ENCODE peak calls at places on chromosomes 2 and 18, in six cellular contexts. F, O, I, R, S and X are unnamed samples.
A peak's percentile ranks its signal among the peaks of the same experiment; 100 is the strongest.

GRCh38 chr2:120516323-120517314 is 170.7 kb downstream of the INHBB start:
- DNase-seq in F (no peak), O (no peak), I (peak; percentile 37), R (no peak), S (no peak), X (no peak)

GRCh38 chr18:11320981-11321380 is 171.6 kb upstream of the PIEZO2 start:
- DNase-seq in F (no peak), O (no peak), I (peak; percentile 49), R (no peak), S (no peak), X (no peak)

GRCh38 chr2:165193178-165193777 is 10.6 kb downstream of the SCN3A start:
- DNase-seq in F (no peak), O (no peak), I (no peak), R (peak; percentile 8), S (no peak), X (no peak)

GRCh38 chr2:111122631-111123421 is 2.1 kb downstream of the BCL2L11 start:
- DNase-seq in F (peak; percentile 87), O (peak; percentile 87), I (peak; percentile 93), R (peak; percentile 24), S (peak; percentile 94), X (peak; percentile 86)

GRCh38 chr2:97688062-97688827 is 18.7 kb downstream of the C2orf92 start:
- DNase-seq in F (no peak), O (no peak), I (no peak), R (no peak), S (no peak), X (no peak)

GRCh38 chr2:105373895-105374401 is 24.9 kb downstream of the FHL2 start:
- DNase-seq in F (no peak), O (no peak), I (no peak), R (peak; percentile 74), S (no peak), X (no peak)

GRCh38 chr2:188517549-188518255 is 226.0 kb downstream of the GULP1 start:
- DNase-seq in F (peak; percentile 48), O (no peak), I (no peak), R (no peak), S (peak; percentile 37), X (no peak)

GRCh38 chr2:161273038-161273760 is 35.0 kb upstream of the PSMD14 start:
- DNase-seq in F (peak; percentile 79), O (no peak), I (peak; percentile 84), R (peak; percentile 39), S (peak; percentile 83), X (no peak)

GRCh38 chr2:8819194-8819593 is 18.2 kb downstream of the KIDINS220 start:
- DNase-seq in F (no peak), O (no peak), I (peak; percentile 18), R (no peak), S (no peak), X (no peak)

GRCh38 chr18:39453356-39453755 is 1887.8 kb upstream of the CELF4 start:
- DNase-seq in F (no peak), O (no peak), I (peak; percentile 3), R (no peak), S (no peak), X (no peak)

GRCh38 chr2:1625281-1626001 is 118.9 kb downstream of the PXDN start:
- DNase-seq in F (peak; percentile 50), O (peak; percentile 39), I (peak; percentile 81), R (no peak), S (peak; percentile 83), X (no peak)

GRCh38 chr18:2883137-2883671 is 36.4 kb downstream of the EMILIN2 start:
- DNase-seq in F (no peak), O (no peak), I (no peak), R (peak; percentile 63), S (no peak), X (no peak)

GRCh38 chr2:219104107-219105050 is 43.7 kb upstream of the IHH start:
- DNase-seq in F (no peak), O (no peak), I (peak; percentile 43), R (peak; percentile 60), S (peak; percentile 67), X (no peak)

GRCh38 chr18:35282353-35282752 is 7.7 kb downstream of the ZSCAN30 start:
- DNase-seq in F (no peak), O (no peak), I (peak; percentile 81), R (no peak), S (no peak), X (no peak)

GRCh38 chr2:7146151-7146550 is 228.9 kb downstream of the RNF144A start:
- DNase-seq in F (no peak), O (no peak), I (no peak), R (no peak), S (no peak), X (no peak)

GRCh38 chr2:95051636-95052035 is 26.1 kb downstream of the MAL start:
- DNase-seq in F (no peak), O (no peak), I (no peak), R (no peak), S (no peak), X (no peak)

GRCh38 chr2:174717273-174717672 is 47.0 kb downstream of the CHRNA1 start:
- DNase-seq in F (no peak), O (no peak), I (no peak), R (no peak), S (no peak), X (no peak)

GRCh38 chr18:61608306-61608705 is 275.1 kb downstream of the CDH20 start:
- DNase-seq in F (no peak), O (no peak), I (no peak), R (no peak), S (no peak), X (no peak)

GRCh38 chr2:150572961-150573395 is 85.5 kb upstream of the RND3 start:
- DNase-seq in F (no peak), O (no peak), I (no peak), R (peak; percentile 9), S (no peak), X (no peak)

GRCh38 chr2:1539973-1540372 is 126.7 kb downstream of the TPO start:
- DNase-seq in F (no peak), O (no peak), I (no peak), R (no peak), S (no peak), X (no peak)

GRCh38 chr2:186603208-186603765 is 13.4 kb downstream of the ITGAV start:
- DNase-seq in F (no peak), O (no peak), I (peak; percentile 32), R (no peak), S (no peak), X (no peak)

GRCh38 chr2:172350844-172351480 is 76.4 kb upstream of the ITGA6 start:
- DNase-seq in F (no peak), O (peak; percentile 70), I (no peak), R (no peak), S (no peak), X (peak; percentile 94)

GRCh38 chr2:127277028-127277427 is 16.9 kb downstream of the ERCC3 start:
- DNase-seq in F (no peak), O (no peak), I (no peak), R (peak; percentile 38), S (no peak), X (no peak)

GRCh38 chr2:217996345-217996744 is 6.5 kb downstream of the TNS1 start:
- DNase-seq in F (no peak), O (peak; percentile 63), I (peak; percentile 90), R (no peak), S (no peak), X (peak; percentile 37)

GRCh38 chr2:241389697-241390096 is 33.6 kb downstream of the FARP2 start:
- DNase-seq in F (no peak), O (no peak), I (no peak), R (no peak), S (no peak), X (no peak)

GRCh38 chr18:58135806-58136331 is 91.8 kb downstream of the NEDD4L start:
- DNase-seq in F (peak; percentile 68), O (no peak), I (peak; percentile 77), R (peak; percentile 79), S (peak; percentile 80), X (no peak)

GRCh38 chr18:29157057-29157780 is 980.3 kb upstream of the CDH2 start:
- DNase-seq in F (no peak), O (no peak), I (no peak), R (no peak), S (no peak), X (no peak)

GRCh38 chr2:237904806-237905599 is 45.6 kb downstream of the RAMP1 start:
- DNase-seq in F (no peak), O (peak; percentile 77), I (peak; percentile 87), R (no peak), S (no peak), X (peak; percentile 61)

GRCh38 chr2:232980683-232981082 is 32.4 kb downstream of the NGEF start:
- DNase-seq in F (no peak), O (no peak), I (no peak), R (no peak), S (no peak), X (no peak)

GRCh38 chr18:77054606-77055428 is 77.8 kb downstream of the MBP start:
- DNase-seq in F (peak; percentile 94), O (peak; percentile 82), I (peak; percentile 94), R (peak; percentile 85), S (peak; percentile 71), X (peak; percentile 85)
- TF ChIP-seq CTCF in F (peak; percentile 79), O (peak; percentile 67), I (peak; percentile 94), R (peak; percentile 38), S (peak; percentile 50), X (peak; percentile 80)

GRCh38 chr2:231732604-231733003 is 24.3 kb downstream of the PTMA start:
- DNase-seq in F (no peak), O (no peak), I (no peak), R (no peak), S (no peak), X (no peak)
- TF ChIP-seq CTCF in F (no peak), O (no peak), I (no peak), R (no peak), S (no peak), X (no peak)

GRCh38 chr2:145692971-145693478 is 1173.1 kb upstream of the ZEB2 start:
- DNase-seq in F (peak; percentile 52), O (no peak), I (peak; percentile 91), R (peak; percentile 5), S (no peak), X (peak; percentile 1)
- TF ChIP-seq CTCF in F (no peak), O (no peak), I (no peak), R (no peak), S (no peak), X (no peak)

GRCh38 chr2:227377461-227378351 is 1.4 kb downstream of the TM4SF20 start:
- DNase-seq in F (no peak), O (no peak), I (no peak), R (no peak), S (no peak), X (no peak)
- TF ChIP-seq CTCF in F (no peak), O (no peak), I (no peak), R (no peak), S (no peak), X (no peak)